ENCODE peak calls at places on chromosomes 5 and 9, in six cellular contexts. R is activated T-helper 1 cell treated with Interleukin-2 at 50 U/mL for 16 hours; I is stimulated activated CD8-positive, alpha-beta memory T cell treated with anti-CD3 and anti-CD28 coated beads, Interleukin-7, amount 100 ng/mL, for 48 hours; H is central memory CD4-positive, alpha-beta T cell; V is nephron progenitor cell; S is sigmoid colon. M is an unnamed sample.
A peak's percentile ranks its signal among the peaks of the same experiment; 100 is the strongest.

GRCh38 chr5:91151947-91152346 is 231.2 kb downstream of the ARRDC3 start:
- DNase-seq in R (no peak), I (no peak), H (no peak), V (no peak), S (peak; percentile 82), M (no peak)

GRCh38 chr5:173623789-173624188 is 7.3 kb upstream of the BOD1 start:
- DNase-seq in R (no peak), I (no peak), H (no peak), V (no peak), S (no peak), M (no peak)

GRCh38 chr5:180799194-180799593 is 3.4 kb downstream of the MGAT1 start:
- DNase-seq in R (no peak), I (no peak), H (no peak), V (peak; percentile 50), S (peak; percentile 54), M (no peak)

GRCh38 chr9:20996809-20997208 is 34.6 kb downstream of the HACD4 start:
- DNase-seq in R (no peak), I (no peak), H (no peak), V (no peak), S (no peak), M (no peak)

GRCh38 chr9:70478963-70479641 is 64.6 kb upstream of the KLF9 start:
- DNase-seq in R (no peak), I (no peak), H (no peak), V (no peak), S (peak; percentile 92), M (no peak)

GRCh38 chr5:176742246-176743105 is 67.9 kb upstream of the UNC5A start:
- DNase-seq in R (no peak), I (no peak), H (no peak), V (no peak), S (no peak), M (no peak)

GRCh38 chr9:13688223-13688989 is 408.9 kb upstream of the MPDZ start:
- DNase-seq in R (no peak), I (no peak), H (no peak), V (no peak), S (no peak), M (no peak)

GRCh38 chr5:145178667-145179523 is 656.2 kb downstream of the PRELID2 start:
- DNase-seq in R (no peak), I (no peak), H (no peak), V (no peak), S (no peak), M (no peak)

GRCh38 chr5:51279983-51280382 is 103.3 kb upstream of the ISL1 start:
- DNase-seq in R (no peak), I (no peak), H (no peak), V (no peak), S (no peak), M (no peak)

GRCh38 chr5:80963521-80963895 is 3.3 kb downstream of the RASGRF2 start:
- DNase-seq in R (no peak), I (no peak), H (no peak), V (no peak), S (no peak), M (no peak)

GRCh38 chr9:122897969-122898368 is 7.2 kb downstream of the RC3H2 start:
- DNase-seq in R (no peak), I (no peak), H (no peak), V (no peak), S (no peak), M (no peak)

GRCh38 chr5:96278995-96279394 is 154.1 kb downstream of the PCSK1 start:
- DNase-seq in R (no peak), I (no peak), H (no peak), V (no peak), S (no peak), M (no peak)

GRCh38 chr5:6804766-6805165 is 91.5 kb downstream of the TENT4A start:
- DNase-seq in R (no peak), I (no peak), H (no peak), V (no peak), S (no peak), M (no peak)

GRCh38 chr9:32502459-32502858 is 23.5 kb downstream of the RIGI start:
- DNase-seq in R (no peak), I (no peak), H (no peak), V (no peak), S (no peak), M (no peak)